ENCODE peak calls at places on chromosome 2, in nine cellular contexts. U, G, K, H, A, E, P, B and W are unnamed samples.

GRCh38 chr2:106827178-106827577 is 58.8 kb downstream of the ST6GAL2 start:
- DNase-seq in P (no peak), H (no peak), G (no peak), E (no peak), K (no peak), B (no peak), U (no peak), A (no peak), W (no peak)

GRCh38 chr2:182330451-182331325 is 96.1 kb downstream of the PDE1A start:
- DNase-seq in A (no peak), H (no peak), G (no peak), K (no peak), P (no peak), U (peak; percentile 79), E (no peak), B (no peak), W (no peak)

GRCh38 chr2:27652341-27652740 is 11.1 kb downstream of the SUPT7L start:
- DNase-seq in E (no peak), G (no peak), H (no peak), K (no peak), A (no peak), B (no peak), P (no peak), U (no peak), W (no peak)

GRCh38 chr2:179354739-179355537 is 90.3 kb upstream of the SESTD1 start:
- DNase-seq in G (no peak), A (no peak), P (no peak), E (peak; percentile 17), U (peak; percentile 45), B (no peak), H (peak; percentile 42), K (no peak), W (no peak)

GRCh38 chr2:101193038-101193437 is 41.9 kb upstream of the TBC1D8 start:
- DNase-seq in K (no peak), P (no peak), B (no peak), A (no peak), U (no peak), H (no peak), G (no peak), E (no peak), W (no peak)

GRCh38 chr2:32805104-32806095 is 141.4 kb upstream of the LTBP1 start:
- DNase-seq in B (no peak), P (no peak), G (no peak), H (no peak), A (no peak), U (peak; percentile 9), E (no peak), K (no peak), W (no peak)

GRCh38 chr2:132416080-132416911 is at the start of gene GPR39:
- DNase-seq in K (peak; percentile 94), U (peak; percentile 97), E (peak; percentile 58), B (no peak), P (no peak), H (no peak), A (no peak), G (peak; percentile 75), W (no peak)

GRCh38 chr2:158266106-158266505 is 164.4 kb downstream of the UPP2 start:
- DNase-seq in U (no peak), H (no peak), G (no peak), E (no peak), A (no peak), B (no peak), P (no peak), K (peak; percentile 34), W (no peak)

GRCh38 chr2:178225011-178225817 is 30.9 kb downstream of the OSBPL6 start:
- DNase-seq in E (no peak), G (no peak), K (no peak), U (peak; percentile 65), P (no peak), A (no peak), B (no peak), H (no peak), W (no peak)

GRCh38 chr2:178674122-178674521 is 133.1 kb downstream of the TTN start:
- DNase-seq in G (no peak), B (no peak), A (no peak), K (no peak), P (no peak), U (no peak), E (no peak), H (no peak), W (no peak)

GRCh38 chr2:238449909-238450417 is 23.2 kb downstream of the ASB1 start:
- DNase-seq in B (no peak), A (no peak), K (no peak), H (no peak), P (no peak), G (peak; percentile 90), U (peak; percentile 58), E (no peak), W (no peak)

GRCh38 chr2:225002039-225002655 is 40.1 kb downstream of the DOCK10 start:
- DNase-seq in B (peak; percentile 74), A (peak; percentile 71), U (peak; percentile 89), H (peak; percentile 87), E (peak; percentile 72), G (no peak), P (peak; percentile 58), K (peak; percentile 60), W (peak; percentile 58)

GRCh38 chr2:105396254-105397024 is 2.4 kb downstream of the FHL2 start:
- DNase-seq in K (no peak), U (peak; percentile 99), G (no peak), P (no peak), B (peak; percentile 49), E (no peak), H (no peak), A (no peak), W (no peak)

GRCh38 chr2:39421354-39421753 is 15.7 kb downstream of the MAP4K3 start:
- DNase-seq in U (no peak), G (no peak), P (no peak), H (no peak), A (no peak), E (no peak), B (no peak), K (no peak), W (no peak)

GRCh38 chr2:23457990-23458689 is 73.2 kb downstream of the KLHL29 start:
- DNase-seq in A (no peak), H (no peak), U (no peak), K (peak; percentile 30), G (no peak), E (no peak), P (no peak), B (no peak), W (no peak)

GRCh38 chr2:25347205-25347815 is 5.6 kb upstream of the DNMT3A start:
- DNase-seq in B (peak; percentile 61), G (no peak), A (no peak), H (no peak), P (no peak), K (no peak), E (no peak), U (peak; percentile 33), W (no peak)

GRCh38 chr2:175766880-175767279 is 235.2 kb downstream of the LNPK start:
- DNase-seq in H (no peak), K (no peak), P (no peak), U (peak; percentile 19), E (no peak), B (no peak), G (no peak), A (no peak), W (no peak)

GRCh38 chr2:216307496-216307895 is 64.8 kb downstream of the MARCHF4 start:
- DNase-seq in G (no peak), P (no peak), H (no peak), E (no peak), A (no peak), B (no peak), K (no peak), U (no peak), W (no peak)

GRCh38 chr2:222635295-222635694 is 20.6 kb downstream of the FARSB start:
- DNase-seq in E (no peak), A (no peak), U (no peak), H (no peak), P (no peak), G (no peak), K (no peak), B (no peak), W (no peak)

GRCh38 chr2:4247796-4248195 is 544.4 kb downstream of the DCDC2C start:
- DNase-seq in K (no peak), A (no peak), P (no peak), G (no peak), E (no peak), B (no peak), U (no peak), H (no peak), W (no peak)

GRCh38 chr2:237791977-237792727 is 6.4 kb upstream of the RBM44 start:
- DNase-seq in H (no peak), K (no peak), A (no peak), U (peak; percentile 26), P (no peak), B (no peak), G (no peak), E (no peak), W (no peak)

GRCh38 chr2:134668821-134669220 is 50.0 kb downstream of the TMEM163 start:
- DNase-seq in B (peak; percentile 88), U (no peak), P (peak; percentile 76), H (no peak), E (no peak), A (peak; percentile 44), K (no peak), G (no peak), W (peak; percentile 89)

GRCh38 chr2:64863097-64863820 is 125.9 kb upstream of the SLC1A4 start:
- DNase-seq in P (no peak), E (no peak), B (no peak), H (no peak), U (no peak), K (no peak), A (no peak), G (no peak), W (no peak)

GRCh38 chr2:241019441-241020139 is 21.2 kb downstream of the SNED1 start:
- DNase-seq in B (no peak), K (no peak), A (no peak), U (no peak), E (no peak), P (no peak), H (no peak), G (peak; percentile 33), W (no peak)